ENCODE peak calls at places on chromosomes 12 and 14, in ten cellular contexts. I is activated CD4-positive, alpha-beta T cell treated with anti-CD3 and anti-CD28 coated beads, Interleukin-2, amount 10 ng/mL, durations not matched to agents 7 days and 5 days; Y is A172; J is NCI-H510A treated with DMSO at 0.1 percent for 48 hours; Z is stimulated activated CD8-positive, alpha-beta memory T cell treated with anti-CD3 and anti-CD28 coated beads, Interleukin-4, amount 100 ng/mL, for 4 hours; T is Right ventricle myocardium superior; E is progenitor cell of endocrine pancreas; S is right lobe of liver; P is EH; R is fibroblast of mammary gland. N is an unnamed sample.

GRCh38 chr12:106954462-106955376 is 988 bp upstream of the TMEM263 start:
- DNase-seq in J (no peak), R (peak; percentile 42), T (peak; percentile 58), Z (no peak), Y (no peak), P (peak; percentile 52), E (peak; percentile 11), S (peak; percentile 42), I (no peak), N (peak; percentile 46)

GRCh38 chr12:110345963-110346362 is 57.5 kb downstream of the ANAPC7 start:
- DNase-seq in E (no peak), Y (no peak), R (no peak), S (no peak), I (no peak), P (no peak), J (no peak), T (no peak), Z (no peak), N (no peak)

GRCh38 chr12:25328082-25328712 is 77.5 kb upstream of the KRAS start:
- DNase-seq in S (no peak), Z (no peak), T (no peak), R (peak; percentile 75), Y (peak; percentile 49), J (peak; percentile 16), P (peak; percentile 40), E (no peak), I (no peak), N (no peak)

GRCh38 chr12:118714051-118714460 is 267.3 kb upstream of the SRRM4 start:
- DNase-seq in R (no peak), S (no peak), P (no peak), Z (no peak), I (peak; percentile 42), E (peak; percentile 23), T (no peak), Y (no peak), J (peak; percentile 74), N (no peak)

GRCh38 chr14:100898935-100899840 is 4.3 kb downstream of the RTL1 start:
- DNase-seq in S (peak; percentile 25), Z (no peak), E (no peak), T (peak; percentile 61), J (peak; percentile 72), I (no peak), R (no peak), P (no peak), Y (no peak), N (no peak)

GRCh38 chr12:75819512-75819911 is 212.1 kb downstream of the PHLDA1 start:
- DNase-seq in S (no peak), R (no peak), J (peak; percentile 41), I (no peak), E (no peak), P (no peak), T (no peak), Y (no peak), Z (no peak), N (no peak)

GRCh38 chr12:102879-103168 is 36.3 kb downstream of the IQSEC3 start:
- DNase-seq in E (no peak), I (no peak), R (no peak), J (no peak), S (no peak), T (no peak), Y (no peak), Z (no peak), P (no peak), N (no peak)

GRCh38 chr12:124454735-124455134 is 112.7 kb downstream of the NCOR2 start:
- DNase-seq in Z (no peak), E (no peak), J (no peak), S (no peak), P (peak; percentile 72), Y (no peak), R (peak; percentile 75), T (no peak), I (no peak), N (no peak)

GRCh38 chr14:61213930-61214329 is 67.2 kb downstream of the TMEM30B start:
- DNase-seq in P (peak; percentile 56), S (no peak), Z (no peak), Y (no peak), J (no peak), T (no peak), E (no peak), I (no peak), R (peak; percentile 26), N (no peak)

GRCh38 chr12:106767954-106768501 is 6.5 kb upstream of the RIC8B start:
- DNase-seq in Z (no peak), Y (peak; percentile 69), S (peak; percentile 77), J (no peak), I (no peak), R (peak; percentile 24), E (no peak), P (peak; percentile 74), T (no peak), N (no peak)

GRCh38 chr12:124681779-124682391 is 114.5 kb upstream of the NCOR2 start:
- DNase-seq in I (no peak), J (no peak), Z (no peak), T (peak; percentile 81), S (peak; percentile 76), R (peak; percentile 97), Y (peak; percentile 70), P (peak; percentile 78), E (no peak), N (no peak)

GRCh38 chr12:122999986-123000420 is 19.5 kb downstream of the ARL6IP4 start:
- DNase-seq in Z (no peak), E (no peak), P (no peak), Y (no peak), R (no peak), S (no peak), J (no peak), I (no peak), T (no peak), N (no peak)

N was measured in activated naive CD4-positive, alpha-beta T cell.